ENCODE peak calls at places on chromosome 17, in nine cellular contexts. One of them, this sample, is unnamed.

GRCh38 chr17:67072885-67073284 is 28.5 kb downstream of the CACNG1 start:
- DNase-seq in RPMI7951: no peak
- DNase-seq in trophoblast cell: no peak
- DNase-seq in Peyer's patch: no peak
- DNase-seq in hypothalamus: no peak
- DNase-seq in NAMALWA: no peak
- DNase-seq in body of pancreas: no peak
- DNase-seq in SK-N-DZ: no peak
- DNase-seq in HTR-8/SVneo: no peak
- DNase-seq in this sample: no peak

GRCh38 chr17:72419866-72420774 is 299.3 kb downstream of the SOX9 start:
- DNase-seq in RPMI7951: peak; percentile 32
- DNase-seq in trophoblast cell: no peak
- DNase-seq in Peyer's patch: peak; percentile 66
- DNase-seq in hypothalamus: no peak
- DNase-seq in NAMALWA: peak; percentile 15
- DNase-seq in body of pancreas: no peak
- DNase-seq in SK-N-DZ: no peak
- DNase-seq in HTR-8/SVneo: no peak
- DNase-seq in this sample: no peak

GRCh38 chr17:29572691-29573557 is 4.4 kb downstream of the TP53I13 start:
- DNase-seq in RPMI7951: no peak
- DNase-seq in trophoblast cell: peak; percentile 54
- DNase-seq in Peyer's patch: peak; percentile 81
- DNase-seq in hypothalamus: peak; percentile 29
- DNase-seq in NAMALWA: peak; percentile 49
- DNase-seq in body of pancreas: peak; percentile 73
- DNase-seq in SK-N-DZ: peak; percentile 80
- DNase-seq in HTR-8/SVneo: no peak
- DNase-seq in this sample: peak; percentile 78

GRCh38 chr17:32142038-32142856 is at the start of gene RHOT1:
- DNase-seq in RPMI7951: peak; percentile 87
- DNase-seq in trophoblast cell: peak; percentile 76
- DNase-seq in Peyer's patch: peak; percentile 87
- DNase-seq in hypothalamus: peak; percentile 85
- DNase-seq in NAMALWA: peak; percentile 84
- DNase-seq in body of pancreas: peak; percentile 83
- DNase-seq in SK-N-DZ: peak; percentile 85
- DNase-seq in HTR-8/SVneo: peak; percentile 83
- DNase-seq in this sample: peak; percentile 83

GRCh38 chr17:81392909-81393654 is 2.2 kb upstream of the BAHCC1 start:
- DNase-seq in RPMI7951: no peak
- DNase-seq in trophoblast cell: no peak
- DNase-seq in Peyer's patch: no peak
- DNase-seq in hypothalamus: peak; percentile 22
- DNase-seq in NAMALWA: no peak
- DNase-seq in body of pancreas: no peak
- DNase-seq in SK-N-DZ: peak; percentile 64
- DNase-seq in HTR-8/SVneo: no peak
- DNase-seq in this sample: peak; percentile 54

GRCh38 chr17:45753645-45754225 is 30.4 kb upstream of the CRHR1 start:
- DNase-seq in RPMI7951: no peak
- DNase-seq in trophoblast cell: no peak
- DNase-seq in Peyer's patch: no peak
- DNase-seq in hypothalamus: no peak
- DNase-seq in NAMALWA: no peak
- DNase-seq in body of pancreas: no peak
- DNase-seq in SK-N-DZ: no peak
- DNase-seq in HTR-8/SVneo: no peak
- DNase-seq in this sample: no peak

GRCh38 chr17:48596000-48596734 is 2.6 kb upstream of the HOXB5 start:
- DNase-seq in RPMI7951: no peak
- DNase-seq in trophoblast cell: no peak
- DNase-seq in Peyer's patch: no peak
- DNase-seq in hypothalamus: no peak
- DNase-seq in NAMALWA: no peak
- DNase-seq in body of pancreas: no peak
- DNase-seq in SK-N-DZ: no peak
- DNase-seq in HTR-8/SVneo: no peak
- DNase-seq in this sample: no peak

GRCh38 chr17:66275651-66276050 is 26.8 kb upstream of the PRKCA start:
- DNase-seq in RPMI7951: peak; percentile 97
- DNase-seq in trophoblast cell: peak; percentile 12
- DNase-seq in Peyer's patch: no peak
- DNase-seq in hypothalamus: no peak
- DNase-seq in NAMALWA: no peak
- DNase-seq in body of pancreas: peak; percentile 9
- DNase-seq in SK-N-DZ: no peak
- DNase-seq in HTR-8/SVneo: peak; percentile 95
- DNase-seq in this sample: no peak

GRCh38 chr17:78176548-78177025 is 8.2 kb downstream of the SYNGR2 start:
- DNase-seq in RPMI7951: no peak
- DNase-seq in trophoblast cell: peak; percentile 65
- DNase-seq in Peyer's patch: peak; percentile 92
- DNase-seq in hypothalamus: peak; percentile 31
- DNase-seq in NAMALWA: peak; percentile 84
- DNase-seq in body of pancreas: peak; percentile 84
- DNase-seq in SK-N-DZ: peak; percentile 48
- DNase-seq in HTR-8/SVneo: no peak
- DNase-seq in this sample: peak; percentile 79

GRCh38 chr17:17121162-17121561 is 78.9 kb downstream of the MPRIP start:
- DNase-seq in RPMI7951: no peak
- DNase-seq in trophoblast cell: no peak
- DNase-seq in Peyer's patch: no peak
- DNase-seq in hypothalamus: no peak
- DNase-seq in NAMALWA: no peak
- DNase-seq in body of pancreas: no peak
- DNase-seq in SK-N-DZ: no peak
- DNase-seq in HTR-8/SVneo: no peak
- DNase-seq in this sample: no peak

GRCh38 chr17:45006927-45007461 is 38.9 kb upstream of the C1QL1 start:
- DNase-seq in RPMI7951: no peak
- DNase-seq in trophoblast cell: no peak
- DNase-seq in Peyer's patch: no peak
- DNase-seq in hypothalamus: no peak
- DNase-seq in NAMALWA: no peak
- DNase-seq in body of pancreas: no peak
- DNase-seq in SK-N-DZ: peak; percentile 80
- DNase-seq in HTR-8/SVneo: peak; percentile 48
- DNase-seq in this sample: no peak